ENCODE peak calls at places on chromosomes 12 and 14, in six cellular contexts. O is fibroblast of lung; W is neural progenitor cell; I is CD8-positive, alpha-beta memory T cell; H is transverse colon; J is adipocyte. S is an unnamed sample. For H3K9me3, the result is how much of the 10 kb centered on the place peaks cover.

GRCh38 chr12:100611031-100611430 is 37.5 kb downstream of the GAS2L3 start:
- DNase-seq in O (no peak), W (no peak), I (no peak), H (no peak), J (no peak), S (no peak)

GRCh38 chr12:76360316-76360715 is 12.1 kb upstream of the BBS10 start:
- DNase-seq in O (no peak), W (no peak), I (no peak), H (no peak), J (no peak), S (no peak)

GRCh38 chr12:18723752-18724151 is 14.1 kb downstream of the PLCZ1 start:
- DNase-seq in O (peak), W (no peak), I (no peak), H (no peak), J (peak), S (no peak)

GRCh38 chr14:91654836-91655235 is 77.0 kb downstream of the CATSPERB start:
- DNase-seq in O (no peak), W (no peak), I (no peak), H (no peak), J (no peak), S (no peak)

GRCh38 chr12:108850854-108851573 is 6.4 kb downstream of the SSH1 start:
- DNase-seq in O (peak), W (no peak), I (no peak), H (no peak), J (peak), S (no peak)

GRCh38 chr12:130557876-130558770 is 158.0 kb downstream of the RIMBP2 start:
- DNase-seq in O (no peak), W (peak), I (no peak), H (peak), J (no peak), S (no peak)

GRCh38 chr12:52256165-52256935 is 18.1 kb upstream of the KRT86 start:
- DNase-seq in O (no peak), W (no peak), I (no peak), H (no peak), J (no peak), S (no peak)

GRCh38 chr14:103055693-103056092 is 1.7 kb downstream of the CDC42BPB start:
- DNase-seq in O (no peak), W (no peak), I (no peak), H (no peak), J (no peak), S (no peak)

GRCh38 chr12:53231859-53232640 is at the start of gene RARG:
- DNase-seq in O (peak), W (peak), I (peak), H (peak), J (peak), S (no peak)

GRCh38 chr14:58944226-58944769 is 244.2 kb upstream of the DAAM1 start:
- DNase-seq in O (no peak), W (peak), I (no peak), H (peak), J (no peak), S (no peak)

GRCh38 chr12:22477166-22477893 is 67.0 kb downstream of the C2CD5 start:
- DNase-seq in O (peak), W (no peak), I (no peak), H (no peak), J (peak), S (no peak)

GRCh38 chr12:26109343-26109841 is 15.4 kb downstream of the BHLHE41 start:
- DNase-seq in O (peak), W (no peak), I (no peak), H (no peak), J (peak), S (no peak)

GRCh38 chr12:2456122-2456812 is 338.5 kb upstream of the FKBP4 start:
- DNase-seq in O (no peak), W (no peak), I (no peak), H (no peak), J (no peak), S (no peak)

GRCh38 chr14:54109521-54110120 is 153.0 kb upstream of the BMP4 start:
- DNase-seq in O (no peak), W (no peak), I (no peak), H (no peak), J (no peak), S (no peak)

GRCh38 chr12:101490286-101490920 is 15.3 kb downstream of the SPIC start:
- DNase-seq in O (peak), W (peak), I (no peak), H (peak), J (no peak), S (no peak)

GRCh38 chr14:98006008-98006407 is 1208.8 kb downstream of the VRK1 start:
- DNase-seq in O (no peak), W (no peak), I (no peak), H (no peak), J (no peak), S (no peak)

GRCh38 chr12:18857656-18858055 is 119.7 kb downstream of the CAPZA3 start:
- DNase-seq in O (no peak), W (no peak), I (no peak), H (no peak), J (no peak), S (no peak)

GRCh38 chr12:108859923-108860291 is 2.5 kb upstream of the SSH1 start:
- DNase-seq in O (no peak), W (no peak), I (no peak), H (no peak), J (no peak), S (no peak)

GRCh38 chr12:6965026-6965661 is 5.3 kb downstream of the PHB2 start:
- DNase-seq in O (peak), W (peak), I (peak), H (peak), J (peak), S (peak)

GRCh38 chr12:47707905-47708543 is 2.2 kb upstream of the RPAP3 start:
- DNase-seq in O (no peak), W (no peak), I (no peak), H (no peak), J (no peak), S (no peak)

DNA sequence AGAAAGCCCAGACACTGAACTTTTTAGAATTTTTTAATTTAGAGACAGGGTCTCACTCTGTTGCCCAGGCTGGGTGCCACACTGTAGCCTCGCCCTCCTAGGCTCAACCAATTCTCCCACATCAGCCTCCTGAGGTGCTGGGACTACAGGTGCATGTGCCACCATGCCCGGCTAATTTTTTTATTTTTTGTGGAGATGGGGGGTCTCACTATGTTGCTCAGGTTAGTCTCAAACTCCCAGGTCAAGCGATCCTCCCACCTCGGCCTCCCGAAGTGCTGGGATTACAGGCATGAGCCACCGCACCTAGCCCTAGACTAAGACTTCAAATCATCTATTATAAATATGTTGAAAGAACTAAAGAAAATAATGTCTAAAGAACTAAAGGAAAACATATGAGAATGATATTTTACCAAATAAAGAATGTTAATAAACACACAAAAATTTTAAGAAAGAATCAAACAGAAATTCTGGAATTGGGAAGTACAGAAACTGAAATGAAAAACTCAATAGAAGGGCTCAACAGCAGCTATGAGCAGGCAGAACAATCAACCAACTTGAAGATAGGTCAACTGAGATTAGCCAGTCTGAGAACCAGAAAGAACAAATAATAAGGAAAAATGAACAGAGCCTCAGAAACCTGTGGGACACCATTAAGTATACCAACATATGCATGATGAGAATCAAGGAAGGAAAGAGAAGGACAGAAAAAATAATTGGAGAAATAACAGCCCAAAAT is 26.2 kb upstream of the AP4S1 start:
- DNase-seq in O (no peak), W (no peak), I (no peak), H (no peak), J (no peak), S (no peak)
- H3K9me3 ChIP-seq in O (under half), W (under half), I (under half), H (under half), J (under half), S (under half)

GRCh38 chr14:22491683-22492483 is 97.1 kb downstream of the DAD1 start:
- DNase-seq in O (no peak), W (no peak), I (no peak), H (no peak), J (no peak), S (no peak)
- H3K4me3 ChIP-seq in O (no peak), W (no peak), I (peak), H (no peak), J (no peak), S (peak)

DNA sequence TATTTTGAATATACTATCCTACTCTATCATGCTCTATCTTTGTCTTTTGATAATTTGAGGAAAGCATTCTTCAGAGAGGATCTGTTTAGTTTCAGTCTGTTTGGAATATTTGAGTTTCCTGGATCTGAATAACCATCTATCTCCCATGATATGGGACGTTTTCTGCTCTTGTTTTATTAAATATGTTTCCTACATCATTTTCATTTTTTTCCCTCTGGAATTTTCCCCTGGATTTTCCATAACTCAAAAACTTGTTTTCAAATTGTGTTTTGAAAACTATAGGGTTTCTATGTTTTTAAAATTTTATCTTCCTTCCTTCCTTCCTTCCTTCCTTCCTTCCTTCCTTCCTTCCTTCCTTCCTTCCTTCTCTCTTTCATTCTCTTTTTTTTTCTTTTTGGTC is 974.2 kb downstream of the TMEM121 start:
- DNase-seq in O (no peak), W (no peak), I (no peak), H (no peak), J (no peak), S (no peak)
- H3K9me3 ChIP-seq in O (under half), W (under half), I (under half), H (under half), J (under half), S (under half)

GRCh38 chr12:49368240-49368600 is 958 bp downstream of the SPATS2 start:
- DNase-seq in O (no peak), W (no peak), I (no peak), H (no peak), J (peak), S (no peak)
- H3K4me3 ChIP-seq in O (peak), W (peak), I (no peak), H (no peak), J (peak), S (no peak)

GRCh38 chr14:106055257-106055656 is 528.9 kb downstream of the TMEM121 start:
- DNase-seq in O (no peak), W (no peak), I (no peak), H (no peak), J (no peak), S (no peak)

GRCh38 chr14:106051790-106052189 is 525.4 kb downstream of the TMEM121 start:
- DNase-seq in O (no peak), W (no peak), I (no peak), H (no peak), J (no peak), S (no peak)
- H3K9me3 ChIP-seq in O (under half), W (under half), I (under half), H (under half), J (under half), S (under half)

GRCh38 chr12:92142251-92142896 is 3.3 kb downstream of the BTG1 start:
- DNase-seq in O (no peak), W (no peak), I (no peak), H (no peak), J (peak), S (peak)
- H3K4me3 ChIP-seq in O (peak), W (peak), I (peak), H (peak), J (peak), S (peak)

GRCh38 chr12:133080619-133081407 is at the start of gene ZNF140:
- DNase-seq in O (peak), W (peak), I (peak), H (peak), J (peak), S (no peak)
- H3K9me3 ChIP-seq in O (under half), W (half or more), I (half or more), H (half or more), J (half or more), S (under half)

DNA sequence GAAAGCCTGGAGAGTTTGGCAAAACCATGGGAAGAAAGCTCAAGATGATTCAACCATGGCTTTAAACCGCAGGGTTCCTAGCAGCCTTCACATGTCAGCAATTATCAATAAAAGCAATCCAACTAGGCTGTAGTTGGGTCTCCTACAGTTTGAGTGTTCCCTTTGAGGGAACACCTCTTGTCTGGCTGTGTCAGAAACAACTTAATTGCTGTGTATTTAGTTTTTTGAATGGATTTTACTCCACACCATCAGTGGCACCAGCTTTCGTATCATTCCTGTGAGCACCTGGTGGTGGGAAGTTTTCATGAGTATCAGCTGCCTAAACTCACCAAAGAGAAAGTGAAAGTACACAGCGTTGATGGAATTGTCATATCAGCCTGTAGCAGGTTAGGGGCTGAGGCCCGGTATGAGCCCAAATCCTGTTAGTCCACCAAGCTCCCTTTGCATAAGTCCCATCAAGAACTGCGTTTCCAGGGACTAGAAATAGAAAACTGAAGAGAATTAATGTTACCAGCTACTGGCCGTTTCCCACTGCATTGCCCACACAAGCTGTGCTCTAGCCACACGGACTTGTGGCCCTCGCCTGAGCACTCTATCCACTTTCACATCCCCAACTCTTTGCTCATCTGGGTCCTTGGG is 10.9 kb upstream of the IL26 start:
- DNase-seq in O (no peak), W (no peak), I (peak), H (no peak), J (peak), S (peak)
- H3K4me3 ChIP-seq in O (no peak), W (no peak), I (peak), H (no peak), J (peak), S (peak)

S was measured in naive thymus-derived CD4-positive, alpha-beta T cell.